ENCODE peak calls at places on chromosomes 3 and 15, in seven cellular contexts. U is Peyer's patch, W is breast epithelium, J is gastrocnemius medialis, R is heart left ventricle, I is IMR-90, A is uterus. C is an unnamed sample.

GRCh38 chr15:83290236-83290635 is 5.8 kb upstream of the BNC1 start:
- DNase-seq in J (no peak), R (no peak), I (no peak), W (no peak), A (no peak), U (no peak), C (no peak)

GRCh38 chr3:111695584-111696213 is 100.6 kb upstream of the ZBED2 start:
- DNase-seq in A (no peak), U (no peak), J (no peak), I (peak; percentile 91), W (no peak), R (no peak), C (no peak)

GRCh38 chr15:77186518-77187095 is 115.7 kb upstream of the TSPAN3 start:
- DNase-seq in A (no peak), J (no peak), U (no peak), I (peak; percentile 47), W (no peak), R (no peak), C (no peak)

GRCh38 chr3:64145438-64145837 is 79.8 kb downstream of the PRICKLE2 start:
- DNase-seq in J (no peak), R (no peak), U (no peak), A (no peak), W (no peak), I (no peak), C (no peak)

GRCh38 chr15:99619712-99620111 is 53.9 kb downstream of the MEF2A start:
- DNase-seq in R (no peak), I (peak; percentile 40), J (no peak), W (no peak), A (no peak), U (no peak), C (no peak)

GRCh38 chr15:98164986-98165385 is 204.5 kb downstream of the ARRDC4 start:
- DNase-seq in R (no peak), A (no peak), U (no peak), I (no peak), J (no peak), W (no peak), C (no peak)

GRCh38 chr15:24943361-24943760 is 11.4 kb upstream of the SNRPN start:
- DNase-seq in U (no peak), J (peak; percentile 24), R (no peak), I (no peak), A (no peak), W (no peak), C (no peak)

GRCh38 chr3:172512363-172512762 is 10.9 kb downstream of the TNFSF10 start:
- DNase-seq in U (no peak), R (peak; percentile 69), A (no peak), W (no peak), J (peak; percentile 45), I (no peak), C (no peak)

GRCh38 chr15:35696767-35697231 is 150.8 kb upstream of the DPH6 start:
- DNase-seq in J (no peak), A (no peak), I (peak; percentile 93), R (no peak), W (no peak), U (no peak), C (no peak)

GRCh38 chr15:25323420-25323819 is 115.4 kb downstream of the UBE3A start:
- DNase-seq in I (no peak), A (no peak), J (no peak), U (no peak), W (no peak), R (no peak), C (no peak)

GRCh38 chr3:106277731-106278130 is 408.9 kb upstream of the CBLB start:
- DNase-seq in A (no peak), J (no peak), R (no peak), U (no peak), W (no peak), I (no peak), C (no peak)

GRCh38 chr3:88030200-88030599 is 28.6 kb downstream of the CGGBP1 start:
- DNase-seq in J (no peak), I (no peak), R (no peak), W (no peak), U (no peak), A (no peak), C (no peak)

GRCh38 chr15:69593981-69594966 is 141.7 kb downstream of the RPLP1 start:
- DNase-seq in R (peak; percentile 63), W (peak; percentile 90), U (peak; percentile 87), A (no peak), J (peak; percentile 21), I (peak; percentile 38), C (peak; percentile 80)

GRCh38 chr3:183050706-183051105 is 48.6 kb downstream of the MCCC1 start:
- DNase-seq in A (no peak), U (no peak), R (no peak), J (no peak), W (no peak), I (no peak), C (no peak)

GRCh38 chr15:90091156-90091931 is 10.9 kb downstream of the IDH2 start:
- DNase-seq in I (no peak), J (no peak), A (no peak), U (no peak), R (no peak), W (no peak), C (no peak)

GRCh38 chr3:120928991-120929390 is 21.0 kb downstream of the STXBP5L start:
- DNase-seq in I (no peak), J (no peak), W (no peak), A (no peak), U (no peak), R (no peak), C (no peak)

GRCh38 chr3:101926594-101927105 is 77.3 kb downstream of the NFKBIZ start:
- DNase-seq in A (no peak), U (no peak), W (no peak), J (no peak), R (no peak), I (no peak), C (no peak)

GRCh38 chr15:68775671-68776476 is 44.8 kb downstream of the ANP32A start:
- DNase-seq in I (peak; percentile 24), R (peak; percentile 92), W (no peak), U (no peak), A (peak; percentile 86), J (peak; percentile 54), C (peak; percentile 73)

DNA sequence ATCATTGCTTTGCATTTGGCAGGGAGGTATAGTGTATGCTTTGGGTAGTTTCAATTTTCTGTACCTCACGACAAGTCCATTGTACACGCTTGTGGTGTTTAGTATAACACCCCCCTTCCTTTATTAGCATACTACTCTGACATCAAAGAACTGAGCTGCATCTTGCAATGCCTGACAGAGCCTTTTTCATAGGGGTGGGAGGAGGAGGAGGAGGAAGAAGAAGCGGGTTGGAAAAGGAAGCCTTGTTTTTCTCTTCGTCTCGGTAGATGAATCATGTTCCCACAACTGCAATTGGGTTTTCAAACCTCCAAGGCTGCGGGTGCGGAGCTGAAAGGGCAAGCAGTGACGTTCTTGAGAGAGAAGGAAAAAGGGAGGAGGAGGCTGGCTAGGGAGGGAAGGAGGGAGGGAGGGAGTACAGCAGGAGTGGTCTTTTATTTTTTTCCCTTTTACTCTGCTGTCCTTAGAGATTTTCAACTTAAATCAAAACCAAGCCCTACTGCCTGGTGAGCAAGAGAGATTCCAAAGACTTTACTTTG is 175.7 kb downstream of the KLHL25 start:
- DNase-seq in W (no peak), J (peak; percentile 81), I (peak; percentile 98), U (no peak), R (peak; percentile 84), A (peak; percentile 92), C (peak; percentile 85)
- TF ChIP-seq POLR2A in W (no peak), J (peak; percentile 78), I (peak; percentile 51), U (peak; percentile 39), R (peak; percentile 56), A (peak; percentile 71), C (no peak)

GRCh38 chr15:74381481-74381880 is 14.0 kb upstream of the CYP11A1 start:
- DNase-seq in U (peak; percentile 24), A (no peak), I (no peak), W (no peak), J (no peak), R (no peak), C (no peak)
- H3K4me3 ChIP-seq in U (no peak overlapping the region), A (no peak overlapping the region), I (no peak overlapping the region), W (no peak overlapping the region), J (no peak overlapping the region), R (no peak overlapping the region), C (no peak overlapping the region)

DNA sequence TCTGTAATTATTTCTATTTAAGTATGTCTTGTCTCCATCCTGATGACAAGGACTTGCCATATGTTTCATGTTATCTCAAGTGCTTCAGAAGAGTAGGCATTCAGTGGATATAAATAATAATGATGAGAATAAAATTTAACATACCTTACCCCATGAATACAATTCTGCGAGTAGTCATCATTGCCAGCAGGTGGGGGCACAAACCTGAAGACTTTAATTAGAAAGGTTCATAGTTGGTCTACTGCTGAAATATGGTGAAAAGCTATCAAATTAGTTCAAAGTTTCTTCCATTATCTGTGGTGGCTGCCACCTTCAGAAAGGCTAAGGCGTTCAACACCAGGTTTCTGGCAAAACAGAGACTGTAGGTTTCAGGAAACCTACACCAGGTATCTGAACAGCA is 100.9 kb downstream of the P3H2 start:
- DNase-seq in U (no peak), A (no peak), R (no peak), W (no peak), I (no peak), J (no peak), C (no peak)
- TF ChIP-seq CTCF in U (no peak), A (no peak), R (no peak), W (no peak), I (no peak), J (no peak), C (no peak)

GRCh38 chr15:92809064-92809879 is 90.9 kb upstream of the CHD2 start:
- DNase-seq in J (peak; percentile 99), A (peak; percentile 97), U (peak; percentile 99), I (peak; percentile 96), W (peak; percentile 98), R (peak; percentile 99), C (peak; percentile 98)

GRCh38 chr15:92809880-92810361 is 90.2 kb upstream of the CHD2 start:
- DNase-seq in I (peak; percentile 68), J (peak; percentile 58), W (no peak), A (peak; percentile 53), R (no peak), U (no peak), C (no peak)

GRCh38 chr15:92811514-92811913 is 88.6 kb upstream of the CHD2 start:
- DNase-seq in R (no peak), W (no peak), U (no peak), I (no peak), A (peak; percentile 13), J (no peak), C (no peak)

GRCh38 chr15:92812271-92812670 is 87.9 kb upstream of the CHD2 start:
- DNase-seq in A (peak; percentile 20), I (no peak), W (no peak), R (no peak), U (no peak), J (no peak), C (no peak)

DNA sequence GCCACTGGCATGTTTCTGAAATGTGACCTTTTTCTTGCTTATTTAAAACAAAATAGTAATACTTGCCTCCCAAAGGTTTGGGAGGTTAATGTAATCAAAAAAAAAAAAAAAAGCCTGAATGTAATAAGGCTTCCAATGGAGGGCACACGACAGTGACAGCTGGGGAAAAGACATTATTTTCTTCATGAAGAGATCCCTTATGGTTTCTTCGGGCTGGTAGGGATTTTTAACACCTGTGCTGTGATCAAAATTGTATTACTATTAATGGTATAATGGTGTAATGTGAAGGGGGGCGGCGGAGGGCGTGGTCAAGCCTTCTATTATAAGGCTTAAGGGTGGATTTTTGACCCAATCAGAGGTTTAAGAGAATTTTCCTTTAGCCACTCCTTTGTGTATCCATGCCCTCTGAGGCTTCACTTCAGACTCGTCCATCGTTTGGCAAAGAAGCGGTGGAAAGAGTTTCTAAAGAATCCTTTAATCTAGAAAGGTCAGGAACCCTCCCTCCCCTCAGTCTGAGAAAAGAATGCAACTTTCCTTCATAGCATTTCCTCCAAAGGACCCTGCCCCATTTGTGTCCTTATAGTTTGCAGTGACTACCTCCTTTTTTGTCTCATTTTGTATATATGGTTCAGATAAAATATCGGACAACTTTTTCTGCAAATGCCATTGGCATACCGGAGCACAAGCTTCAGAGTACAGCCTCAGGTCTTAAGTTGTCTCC is 89.5 kb upstream of the CHD2 start:
- DNase-seq in A (peak; percentile 85), U (no peak), J (peak; percentile 74), R (peak; percentile 86), I (peak; percentile 78), W (no peak), C (peak; percentile 93)
- TF ChIP-seq POLR2A in A (peak; percentile 24), U (peak; percentile 23), J (peak; percentile 59), R (peak; percentile 62), I (peak; percentile 59), W (peak; percentile 18), C (no peak)